ENCODE peak calls at places on chromosomes 4 and X, in six cellular contexts. W, K, T, U, D and P are unnamed samples.

GRCh38 chrX:103517246-103517645 is 2.0 kb downstream of the RAB40A start:
- DNase-seq in U (no peak), T (peak), K (no peak), W (no peak), D (peak), P (no peak)

GRCh38 chr4:47837582-47838294 is at the start of gene CORIN:
- DNase-seq in W (no peak), T (no peak), K (no peak), U (peak), D (no peak), P (peak)

GRCh38 chr4:186557061-186557460 is 1.7 kb upstream of the MTNR1A start:
- DNase-seq in U (no peak), D (no peak), K (no peak), T (peak), W (no peak), P (no peak)

GRCh38 chr4:155787113-155787710 is 28.4 kb downstream of the GUCY1B1 start:
- DNase-seq in W (no peak), U (no peak), D (peak), T (peak), K (peak), P (peak)

GRCh38 chrX:71637253-71637618 is 18.9 kb upstream of the CXCR3 start:
- DNase-seq in U (no peak), W (no peak), T (no peak), K (no peak), D (no peak), P (no peak)

GRCh38 chrX:66717926-66718325 is 79.0 kb upstream of the EDA2R start:
- DNase-seq in D (no peak), U (no peak), W (no peak), K (no peak), T (no peak), P (no peak)

GRCh38 chr4:48944252-48944651 is 37.7 kb upstream of the OCIAD2 start:
- DNase-seq in K (no peak), U (no peak), T (no peak), W (no peak), D (no peak), P (peak)

GRCh38 chr4:145635630-145636029 is 16.4 kb downstream of the MMAA start:
- DNase-seq in D (no peak), U (no peak), T (no peak), K (no peak), W (no peak), P (no peak)

GRCh38 chr4:7384929-7385890 is 49.5 kb downstream of the PSAPL1 start:
- DNase-seq in U (no peak), K (no peak), T (no peak), W (peak), D (no peak), P (peak)

GRCh38 chr4:56739104-56739777 is 58.1 kb upstream of the HOPX start:
- DNase-seq in K (no peak), D (peak), U (no peak), T (no peak), W (no peak), P (no peak)

GRCh38 chr4:1512738-1513660 is 106.8 kb upstream of the NKX1-1 start:
- DNase-seq in T (no peak), D (peak), U (peak), K (no peak), W (peak), P (peak)

GRCh38 chr4:77593993-77594392 is 11.6 kb upstream of the CXCL13 start:
- DNase-seq in W (no peak), U (no peak), K (no peak), T (no peak), D (no peak), P (no peak)

GRCh38 chr4:150582101-150582565 is at the start of gene MAB21L2:
- DNase-seq in D (peak), W (no peak), T (no peak), U (no peak), K (no peak), P (no peak)

GRCh38 chr4:71765349-71765748 is 18.5 kb downstream of the GC start:
- DNase-seq in U (no peak), D (peak), T (no peak), W (no peak), K (no peak), P (no peak)

GRCh38 chr4:99529218-99529617 is 18.4 kb downstream of the C4orf17 start:
- DNase-seq in K (no peak), W (no peak), D (peak), T (no peak), U (no peak), P (no peak)

GRCh38 chrX:10681167-10681566 is 60.8 kb upstream of the MID1 start:
- DNase-seq in K (no peak), U (no peak), D (no peak), W (no peak), T (no peak), P (no peak)

GRCh38 chrX:16160729-16161128 is 6.6 kb upstream of the MAGEB17 start:
- DNase-seq in K (peak), D (peak), U (no peak), T (peak), W (no peak), P (no peak)